ENCODE peak calls at places on chromosomes 6 and 20, in nine cellular contexts. One of them, this sample, is unnamed.

GRCh38 chr20:329851-330232 is 4.5 kb downstream of the SOX12 start:
- DNase-seq in HTR-8/SVneo: no peak
- DNase-seq in activated T-helper 2 cell treated with anti-CD3 and anti-CD28 coated beads, Interferon-gamma antibody, Interleukin-2, Interleukin-4, amounts not matched to agents 10 μg/mL and 5 μg/mL and 100 μg/mL, durations not matched to agents 14 hours and 24 hours and 36 hours: no peak
- DNase-seq in HS-27A: no peak
- DNase-seq in posterior vena cava: peak; percentile 62
- DNase-seq in anterior cingulate cortex: no peak
- DNase-seq in nephron progenitor cell: no peak
- DNase-seq in cortex of kidney: no peak
- DNase-seq in EL: no peak
- DNase-seq in this sample: no peak

GRCh38 chr6:51398064-51398740 is 579.5 kb downstream of the TFAP2B start:
- DNase-seq in HTR-8/SVneo: no peak
- DNase-seq in activated T-helper 2 cell treated with anti-CD3 and anti-CD28 coated beads, Interferon-gamma antibody, Interleukin-2, Interleukin-4, amounts not matched to agents 10 μg/mL and 5 μg/mL and 100 μg/mL, durations not matched to agents 14 hours and 24 hours and 36 hours: no peak
- DNase-seq in HS-27A: peak; percentile 27
- DNase-seq in posterior vena cava: no peak
- DNase-seq in anterior cingulate cortex: no peak
- DNase-seq in nephron progenitor cell: no peak
- DNase-seq in cortex of kidney: no peak
- DNase-seq in EL: no peak
- DNase-seq in this sample: peak; percentile 41

GRCh38 chr20:59149678-59150504 is 13.7 kb upstream of the ZNF831 start:
- DNase-seq in HTR-8/SVneo: no peak
- DNase-seq in activated T-helper 2 cell treated with anti-CD3 and anti-CD28 coated beads, Interferon-gamma antibody, Interleukin-2, Interleukin-4, amounts not matched to agents 10 μg/mL and 5 μg/mL and 100 μg/mL, durations not matched to agents 14 hours and 24 hours and 36 hours: peak; percentile 80
- DNase-seq in HS-27A: no peak
- DNase-seq in posterior vena cava: peak; percentile 80
- DNase-seq in anterior cingulate cortex: no peak
- DNase-seq in nephron progenitor cell: peak; percentile 37
- DNase-seq in cortex of kidney: no peak
- DNase-seq in EL: no peak
- DNase-seq in this sample: no peak

GRCh38 chr6:19753822-19754221 is 83.3 kb upstream of the ID4 start:
- DNase-seq in HTR-8/SVneo: no peak
- DNase-seq in activated T-helper 2 cell treated with anti-CD3 and anti-CD28 coated beads, Interferon-gamma antibody, Interleukin-2, Interleukin-4, amounts not matched to agents 10 μg/mL and 5 μg/mL and 100 μg/mL, durations not matched to agents 14 hours and 24 hours and 36 hours: no peak
- DNase-seq in HS-27A: no peak
- DNase-seq in posterior vena cava: no peak
- DNase-seq in anterior cingulate cortex: no peak
- DNase-seq in nephron progenitor cell: peak; percentile 6
- DNase-seq in cortex of kidney: no peak
- DNase-seq in EL: no peak
- DNase-seq in this sample: no peak

GRCh38 chr6:30647039-30647801 is at the start of gene C6orf136:
- DNase-seq in HTR-8/SVneo: peak; percentile 97
- DNase-seq in activated T-helper 2 cell treated with anti-CD3 and anti-CD28 coated beads, Interferon-gamma antibody, Interleukin-2, Interleukin-4, amounts not matched to agents 10 μg/mL and 5 μg/mL and 100 μg/mL, durations not matched to agents 14 hours and 24 hours and 36 hours: peak; percentile 89
- DNase-seq in HS-27A: peak; percentile 81
- DNase-seq in posterior vena cava: peak; percentile 92
- DNase-seq in anterior cingulate cortex: peak; percentile 86
- DNase-seq in nephron progenitor cell: peak; percentile 81
- DNase-seq in cortex of kidney: no peak
- DNase-seq in EL: peak; percentile 95
- DNase-seq in this sample: peak; percentile 98

GRCh38 chr6:71383891-71384489 is 95.4 kb downstream of the OGFRL1 start:
- DNase-seq in HTR-8/SVneo: peak; percentile 27
- DNase-seq in activated T-helper 2 cell treated with anti-CD3 and anti-CD28 coated beads, Interferon-gamma antibody, Interleukin-2, Interleukin-4, amounts not matched to agents 10 μg/mL and 5 μg/mL and 100 μg/mL, durations not matched to agents 14 hours and 24 hours and 36 hours: no peak
- DNase-seq in HS-27A: no peak
- DNase-seq in posterior vena cava: no peak
- DNase-seq in anterior cingulate cortex: no peak
- DNase-seq in nephron progenitor cell: peak; percentile 25
- DNase-seq in cortex of kidney: no peak
- DNase-seq in EL: peak; percentile 66
- DNase-seq in this sample: peak; percentile 39

GRCh38 chr6:160420969-160421556 is 72.9 kb downstream of the SLC22A3 start:
- DNase-seq in HTR-8/SVneo: no peak
- DNase-seq in activated T-helper 2 cell treated with anti-CD3 and anti-CD28 coated beads, Interferon-gamma antibody, Interleukin-2, Interleukin-4, amounts not matched to agents 10 μg/mL and 5 μg/mL and 100 μg/mL, durations not matched to agents 14 hours and 24 hours and 36 hours: no peak
- DNase-seq in HS-27A: no peak
- DNase-seq in posterior vena cava: no peak
- DNase-seq in anterior cingulate cortex: no peak
- DNase-seq in nephron progenitor cell: no peak
- DNase-seq in cortex of kidney: no peak
- DNase-seq in EL: no peak
- DNase-seq in this sample: no peak

GRCh38 chr6:17927705-17928104 is 59.7 kb downstream of the KIF13A start:
- DNase-seq in HTR-8/SVneo: no peak
- DNase-seq in activated T-helper 2 cell treated with anti-CD3 and anti-CD28 coated beads, Interferon-gamma antibody, Interleukin-2, Interleukin-4, amounts not matched to agents 10 μg/mL and 5 μg/mL and 100 μg/mL, durations not matched to agents 14 hours and 24 hours and 36 hours: no peak
- DNase-seq in HS-27A: no peak
- DNase-seq in posterior vena cava: no peak
- DNase-seq in anterior cingulate cortex: no peak
- DNase-seq in nephron progenitor cell: no peak
- DNase-seq in cortex of kidney: no peak
- DNase-seq in EL: no peak
- DNase-seq in this sample: no peak

GRCh38 chr6:52663935-52664184 is 7.1 kb upstream of the TMEM14A start:
- DNase-seq in HTR-8/SVneo: no peak
- DNase-seq in activated T-helper 2 cell treated with anti-CD3 and anti-CD28 coated beads, Interferon-gamma antibody, Interleukin-2, Interleukin-4, amounts not matched to agents 10 μg/mL and 5 μg/mL and 100 μg/mL, durations not matched to agents 14 hours and 24 hours and 36 hours: no peak
- DNase-seq in HS-27A: no peak
- DNase-seq in posterior vena cava: no peak
- DNase-seq in anterior cingulate cortex: no peak
- DNase-seq in nephron progenitor cell: no peak
- DNase-seq in cortex of kidney: no peak
- DNase-seq in EL: no peak
- DNase-seq in this sample: no peak

GRCh38 chr20:32638848-32639247 is 34.9 kb downstream of the C20orf203 start:
- DNase-seq in HTR-8/SVneo: no peak
- DNase-seq in activated T-helper 2 cell treated with anti-CD3 and anti-CD28 coated beads, Interferon-gamma antibody, Interleukin-2, Interleukin-4, amounts not matched to agents 10 μg/mL and 5 μg/mL and 100 μg/mL, durations not matched to agents 14 hours and 24 hours and 36 hours: no peak
- DNase-seq in HS-27A: no peak
- DNase-seq in posterior vena cava: no peak
- DNase-seq in anterior cingulate cortex: no peak
- DNase-seq in nephron progenitor cell: no peak
- DNase-seq in cortex of kidney: no peak
- DNase-seq in EL: no peak
- DNase-seq in this sample: peak; percentile 32

GRCh38 chr6:70369332-70369950 is 43.9 kb upstream of the FAM135A start:
- DNase-seq in HTR-8/SVneo: peak; percentile 49
- DNase-seq in activated T-helper 2 cell treated with anti-CD3 and anti-CD28 coated beads, Interferon-gamma antibody, Interleukin-2, Interleukin-4, amounts not matched to agents 10 μg/mL and 5 μg/mL and 100 μg/mL, durations not matched to agents 14 hours and 24 hours and 36 hours: peak; percentile 52
- DNase-seq in HS-27A: peak; percentile 22
- DNase-seq in posterior vena cava: peak; percentile 86
- DNase-seq in anterior cingulate cortex: peak; percentile 37
- DNase-seq in nephron progenitor cell: peak; percentile 76
- DNase-seq in cortex of kidney: no peak
- DNase-seq in EL: peak; percentile 68
- DNase-seq in this sample: peak; percentile 77

GRCh38 chr6:101011165-101011564 is 130.0 kb upstream of the ASCC3 start:
- DNase-seq in HTR-8/SVneo: no peak
- DNase-seq in activated T-helper 2 cell treated with anti-CD3 and anti-CD28 coated beads, Interferon-gamma antibody, Interleukin-2, Interleukin-4, amounts not matched to agents 10 μg/mL and 5 μg/mL and 100 μg/mL, durations not matched to agents 14 hours and 24 hours and 36 hours: no peak
- DNase-seq in HS-27A: no peak
- DNase-seq in posterior vena cava: no peak
- DNase-seq in anterior cingulate cortex: no peak
- DNase-seq in nephron progenitor cell: no peak
- DNase-seq in cortex of kidney: no peak
- DNase-seq in EL: peak; percentile 25
- DNase-seq in this sample: no peak

GRCh38 chr6:34386316-34387137 is 5.9 kb downstream of the NUDT3 start:
- DNase-seq in HTR-8/SVneo: no peak
- DNase-seq in activated T-helper 2 cell treated with anti-CD3 and anti-CD28 coated beads, Interferon-gamma antibody, Interleukin-2, Interleukin-4, amounts not matched to agents 10 μg/mL and 5 μg/mL and 100 μg/mL, durations not matched to agents 14 hours and 24 hours and 36 hours: no peak
- DNase-seq in HS-27A: peak; percentile 27
- DNase-seq in posterior vena cava: no peak
- DNase-seq in anterior cingulate cortex: no peak
- DNase-seq in nephron progenitor cell: no peak
- DNase-seq in cortex of kidney: no peak
- DNase-seq in EL: peak; percentile 80
- DNase-seq in this sample: peak; percentile 80

GRCh38 chr6:11251553-11252358 is 19.3 kb upstream of the NEDD9 start:
- DNase-seq in HTR-8/SVneo: no peak
- DNase-seq in activated T-helper 2 cell treated with anti-CD3 and anti-CD28 coated beads, Interferon-gamma antibody, Interleukin-2, Interleukin-4, amounts not matched to agents 10 μg/mL and 5 μg/mL and 100 μg/mL, durations not matched to agents 14 hours and 24 hours and 36 hours: no peak
- DNase-seq in HS-27A: peak; percentile 48
- DNase-seq in posterior vena cava: no peak
- DNase-seq in anterior cingulate cortex: no peak
- DNase-seq in nephron progenitor cell: no peak
- DNase-seq in cortex of kidney: no peak
- DNase-seq in EL: peak; percentile 69
- DNase-seq in this sample: peak; percentile 71

GRCh38 chr6:111032493-111033140 is 50.8 kb downstream of the RPF2 start:
- DNase-seq in HTR-8/SVneo: no peak
- DNase-seq in activated T-helper 2 cell treated with anti-CD3 and anti-CD28 coated beads, Interferon-gamma antibody, Interleukin-2, Interleukin-4, amounts not matched to agents 10 μg/mL and 5 μg/mL and 100 μg/mL, durations not matched to agents 14 hours and 24 hours and 36 hours: no peak
- DNase-seq in HS-27A: no peak
- DNase-seq in posterior vena cava: no peak
- DNase-seq in anterior cingulate cortex: no peak
- DNase-seq in nephron progenitor cell: no peak
- DNase-seq in cortex of kidney: no peak
- DNase-seq in EL: no peak
- DNase-seq in this sample: no peak

GRCh38 chr6:141395443-141396008 is 737.2 kb upstream of the GJE1 start:
- DNase-seq in HTR-8/SVneo: no peak
- DNase-seq in activated T-helper 2 cell treated with anti-CD3 and anti-CD28 coated beads, Interferon-gamma antibody, Interleukin-2, Interleukin-4, amounts not matched to agents 10 μg/mL and 5 μg/mL and 100 μg/mL, durations not matched to agents 14 hours and 24 hours and 36 hours: no peak
- DNase-seq in HS-27A: no peak
- DNase-seq in posterior vena cava: no peak
- DNase-seq in anterior cingulate cortex: no peak
- DNase-seq in nephron progenitor cell: no peak
- DNase-seq in cortex of kidney: no peak
- DNase-seq in EL: no peak
- DNase-seq in this sample: no peak

GRCh38 chr20:7696311-7696710 is 243.9 kb downstream of the HAO1 start:
- DNase-seq in HTR-8/SVneo: no peak
- DNase-seq in activated T-helper 2 cell treated with anti-CD3 and anti-CD28 coated beads, Interferon-gamma antibody, Interleukin-2, Interleukin-4, amounts not matched to agents 10 μg/mL and 5 μg/mL and 100 μg/mL, durations not matched to agents 14 hours and 24 hours and 36 hours: no peak
- DNase-seq in HS-27A: no peak
- DNase-seq in posterior vena cava: no peak
- DNase-seq in anterior cingulate cortex: no peak
- DNase-seq in nephron progenitor cell: no peak
- DNase-seq in cortex of kidney: no peak
- DNase-seq in EL: no peak
- DNase-seq in this sample: no peak

This sample was measured in Daoy.